ENCODE peak calls at places on chromosomes 6 and 20, in six cellular contexts. W is thyroid gland, T is heart left ventricle, Y is testis, O is tibial nerve, H is GM12878. E is an unnamed sample. For H3K4me1, the result is how much of the 10 kb centered on the place peaks cover.

GRCh38 chr6:25138697-25139051 is 140.5 kb upstream of the CARMIL1 start:
- DNase-seq in W (no peak), T (no peak), Y (no peak), O (no peak), H (no peak), E (no peak)

GRCh38 chr20:2515203-2515602 is 6.5 kb upstream of the ZNF343 start:
- DNase-seq in W (no peak), T (no peak), Y (no peak), O (no peak), H (no peak), E (no peak)

GRCh38 chr6:2229039-2229438 is 16.4 kb downstream of the GMDS start:
- DNase-seq in W (no peak), T (no peak), Y (no peak), O (no peak), H (no peak), E (no peak)

GRCh38 chr6:42704251-42704936 is 18.0 kb downstream of the PRPH2 start:
- DNase-seq in W (no peak), T (peak), Y (no peak), O (no peak), H (no peak), E (peak)

GRCh38 chr6:156563710-156564109 is 213.5 kb upstream of the ARID1B start:
- DNase-seq in W (no peak), T (no peak), Y (no peak), O (no peak), H (no peak), E (no peak)

GRCh38 chr6:142333431-142333830 is 31.6 kb downstream of the ADGRG6 start:
- DNase-seq in W (no peak), T (no peak), Y (no peak), O (no peak), H (no peak), E (no peak)

GRCh38 chr6:19024737-19025136 is 637.6 kb downstream of the RNF144B start:
- DNase-seq in W (peak), T (no peak), Y (peak), O (no peak), H (no peak), E (peak)

GRCh38 chr20:32344835-32345506 is 13.2 kb upstream of the ASXL1 start:
- DNase-seq in W (no peak), T (no peak), Y (no peak), O (no peak), H (no peak), E (no peak)

GRCh38 chr6:160348552-160349441 is 619 bp downstream of the SLC22A3 start:
- DNase-seq in W (peak), T (peak), Y (peak), O (no peak), H (no peak), E (peak)

GRCh38 chr6:117417851-117418250 is 7.9 kb downstream of the ROS1 start:
- DNase-seq in W (no peak), T (no peak), Y (no peak), O (no peak), H (no peak), E (no peak)

DNA sequence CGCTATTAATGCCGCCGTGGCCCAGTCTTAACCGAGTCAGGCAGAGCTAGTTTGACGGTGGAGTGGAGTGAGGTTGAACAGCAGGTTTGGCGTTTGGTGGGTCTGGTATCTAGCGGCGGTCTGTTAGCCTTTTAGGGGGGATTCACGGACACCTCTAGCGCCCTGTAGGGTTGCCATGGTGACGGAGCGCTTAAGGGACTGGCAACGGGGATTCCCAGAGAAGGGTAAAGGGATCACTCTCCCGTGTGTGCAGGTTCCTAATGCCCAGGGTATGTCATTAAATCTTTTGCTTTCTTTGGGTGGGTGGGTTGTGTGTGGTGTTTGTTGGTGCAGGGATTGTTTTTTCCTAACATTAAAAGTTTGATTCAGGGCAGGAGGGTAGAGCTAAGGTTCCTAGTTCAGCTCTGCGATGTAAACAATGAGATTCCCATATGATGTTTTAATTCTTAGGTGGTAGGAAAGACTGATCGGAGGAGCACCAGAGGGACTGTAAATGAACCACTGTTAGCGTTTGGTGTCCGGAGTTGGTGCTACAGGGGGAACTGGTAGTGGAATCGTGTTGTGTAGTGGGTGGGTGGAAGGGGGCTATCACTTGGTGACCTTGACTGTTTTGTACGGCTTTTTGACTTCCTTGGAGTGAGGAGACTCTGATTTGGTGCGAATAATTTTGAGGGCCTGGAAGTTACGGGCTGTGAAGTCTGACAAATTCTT is 4.9 kb downstream of the BRD2 start:
- DNase-seq in W (no peak), T (no peak), Y (peak), O (no peak), H (no peak), E (peak)
- TF ChIP-seq POLR2A in W (no peak), T (no peak), Y (no peak), O (no peak), H (no peak), E (no peak)

DNA sequence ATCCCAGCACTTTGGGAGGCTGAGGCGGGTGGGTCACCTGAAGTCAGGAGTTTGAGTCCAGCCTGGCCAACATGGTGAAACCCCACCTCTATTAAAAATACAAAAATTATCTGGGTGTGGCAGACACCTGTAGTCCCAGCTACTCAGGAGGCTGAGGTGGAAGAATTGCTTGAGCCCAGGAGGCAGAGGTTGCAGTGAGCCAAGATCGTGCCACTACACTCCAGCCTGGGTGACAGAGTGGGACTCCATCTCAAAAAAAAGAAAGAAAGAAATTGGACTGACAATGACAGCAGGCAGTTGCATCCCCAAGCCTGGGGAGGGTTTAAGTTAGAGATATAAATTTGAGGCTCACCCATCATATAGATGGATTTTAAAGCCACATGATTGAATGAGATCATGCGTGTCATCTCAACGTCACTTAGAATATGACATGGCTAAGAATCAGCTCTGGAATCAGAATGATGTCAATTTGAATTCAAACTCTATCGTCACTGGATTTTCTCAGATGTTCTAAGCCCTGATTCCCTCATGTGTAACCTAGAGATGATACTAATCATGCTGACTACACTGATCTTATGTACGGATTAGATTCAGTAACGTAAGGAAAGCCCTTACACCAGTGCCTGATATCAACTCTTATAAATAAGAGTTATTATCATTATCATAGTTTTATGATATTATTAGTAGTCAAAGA is 534.0 kb upstream of the JARID2 start:
- DNase-seq in W (no peak), T (no peak), Y (no peak), O (no peak), H (no peak), E (no peak)
- H3K4me1 ChIP-seq in W (under half), T (under half), Y (under half), O (under half), H (under half), E (under half)

DNA sequence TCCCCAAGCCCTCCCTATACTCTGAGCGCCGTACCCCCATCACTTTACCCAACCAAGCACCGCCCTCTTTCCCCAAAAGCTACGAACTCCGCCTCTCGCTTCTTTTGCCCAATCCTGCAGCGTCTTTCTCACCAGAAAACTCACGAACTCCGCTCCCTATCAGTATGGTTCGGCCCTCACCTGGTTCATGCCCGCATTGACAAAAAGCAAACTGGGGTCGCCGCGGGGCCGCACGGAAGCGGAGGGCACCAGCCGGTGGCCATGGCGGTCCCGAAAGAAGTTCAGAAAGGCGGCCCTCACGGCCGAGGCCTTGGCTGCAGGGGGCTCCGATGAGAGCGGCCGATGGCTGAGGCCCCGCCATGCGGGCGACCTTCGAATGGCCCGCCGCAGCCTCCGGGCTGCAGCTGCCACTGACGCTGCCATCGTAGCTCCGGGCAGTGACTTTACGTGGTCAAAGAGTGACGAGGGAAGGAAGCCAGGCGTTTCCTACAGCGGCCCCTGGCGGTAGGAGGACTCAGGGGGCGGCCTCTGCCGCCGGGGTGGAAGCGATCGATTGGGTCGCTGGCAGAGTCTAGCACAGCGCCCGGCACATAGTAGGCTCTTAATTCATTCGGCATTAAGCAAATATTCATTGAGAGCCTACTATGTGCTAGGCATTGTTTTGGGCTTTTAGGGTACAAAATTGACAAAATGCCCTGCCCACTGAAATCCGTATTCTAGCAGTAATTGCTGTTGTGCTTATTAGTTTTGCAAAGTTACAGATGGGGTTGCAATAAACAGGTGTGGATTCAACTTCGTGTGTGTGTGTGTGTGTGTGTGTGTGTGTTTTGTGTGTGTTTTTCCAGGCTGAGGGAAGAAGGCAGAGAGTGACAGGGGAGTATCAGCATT is at the start of gene AARS2:
- DNase-seq in W (peak), T (peak), Y (peak), O (peak), H (peak), E (peak)
- TF ChIP-seq POLR2A in W (no peak), T (peak), Y (no peak), O (no peak), H (peak), E (peak)

GRCh38 chr6:137213813-137214212 is 5.4 kb downstream of the IFNGR1 start:
- DNase-seq in W (no peak), T (no peak), Y (no peak), O (no peak), H (no peak), E (no peak)
- H3K4me1 ChIP-seq in W (half or more), T (half or more), Y (under half), O (half or more), H (under half), E (half or more)

GRCh38 chr20:58325914-58326313 is 16.4 kb downstream of the RAB22A start:
- DNase-seq in W (no peak), T (no peak), Y (no peak), O (no peak), H (no peak), E (no peak)
- TF ChIP-seq POLR2A in W (no peak), T (no peak), Y (no peak), O (no peak), H (no peak), E (no peak)